ENCODE peak calls at places on chromosomes 5 and 9, in six cellular contexts. M, G, N, C, F and I are unnamed samples.

GRCh38 chr9:123679330-123679987 is 250.5 kb downstream of the DENND1A start:
- DNase-seq in C (no peak), G (no peak), N (no peak), M (peak; percentile 59), F (peak; percentile 63), I (peak; percentile 7)

GRCh38 chr5:117486879-117487391 is 912.3 kb upstream of the SEMA6A start:
- DNase-seq in F (no peak), G (peak; percentile 24), C (peak; percentile 34), M (no peak), N (no peak), I (no peak)

GRCh38 chr5:116271432-116271831 is 186.6 kb downstream of the COMMD10 start:
- DNase-seq in C (no peak), F (no peak), N (no peak), G (no peak), M (no peak), I (no peak)

GRCh38 chr5:142025637-142026036 is 12.8 kb upstream of the GNPDA1 start:
- DNase-seq in F (peak; percentile 11), G (no peak), C (no peak), N (no peak), M (no peak), I (no peak)

GRCh38 chr9:92188969-92189781 is 74.0 kb upstream of the SPTLC1 start:
- DNase-seq in C (no peak), F (no peak), M (peak; percentile 23), G (no peak), N (no peak), I (no peak)

GRCh38 chr9:75962186-75963036 is 71.9 kb downstream of the PCSK5 start:
- DNase-seq in N (no peak), M (peak; percentile 79), C (no peak), G (peak; percentile 69), F (no peak), I (peak; percentile 91)

GRCh38 chr9:114224247-114224610 is 68.9 kb downstream of the COL27A1 start:
- DNase-seq in M (no peak), G (no peak), C (no peak), N (no peak), F (no peak), I (no peak)

GRCh38 chr5:32232441-32233219 is 58.5 kb upstream of the GOLPH3 start:
- DNase-seq in G (peak; percentile 54), F (peak; percentile 58), M (peak; percentile 51), N (peak; percentile 66), C (peak; percentile 74), I (peak; percentile 69)

GRCh38 chr5:35856186-35857003 is at the start of gene IL7R:
- DNase-seq in G (no peak), N (no peak), M (peak; percentile 84), F (no peak), C (no peak), I (peak; percentile 45)

GRCh38 chr9:1094749-1095148 is 44.6 kb downstream of the DMRT2 start:
- DNase-seq in F (no peak), M (no peak), G (no peak), N (no peak), C (no peak), I (no peak)

GRCh38 chr5:180179399-180180197 is 29.4 kb downstream of the RASGEF1C start:
- DNase-seq in G (no peak), M (no peak), F (peak; percentile 54), N (no peak), C (no peak), I (no peak)

GRCh38 chr5:154654484-154655375 is 100.4 kb upstream of the LARP1 start:
- DNase-seq in F (no peak), C (no peak), G (no peak), M (no peak), N (no peak), I (no peak)